ENCODE peak calls at places on chromosomes 5 and 9, in seven cellular contexts. I is HCT116; T is CD8-positive, alpha-beta T cell; V is transverse colon; H is body of pancreas; L is cardiac muscle cell; K is psoas muscle. E is an unnamed sample. For H3K4me1 and H3K36me3, the result is how much of the 10 kb centered on the place peaks cover.

GRCh38 chr5:23084815-23085214 is 231.7 kb upstream of the CDH12 start:
- DNase-seq in I (no peak), T (no peak), V (no peak), H (no peak), L (no peak), K (no peak), E (no peak)

GRCh38 chr5:62306494-62307363 is 723 bp downstream of the KIF2A start:
- DNase-seq in I (no peak), T (peak), V (peak), H (peak), L (peak), K (peak), E (peak)

GRCh38 chr9:128419061-128419925 is 1.4 kb upstream of the CERCAM start:
- DNase-seq in I (no peak), T (no peak), V (no peak), H (no peak), L (peak), K (no peak), E (no peak)

GRCh38 chr9:89748831-89749499 is 144.2 kb downstream of the GADD45G start:
- DNase-seq in I (no peak), T (no peak), V (no peak), H (no peak), L (no peak), K (no peak), E (no peak)

GRCh38 chr9:37390759-37391158 is 31.7 kb upstream of the GRHPR start:
- DNase-seq in I (peak), T (no peak), V (peak), H (peak), L (peak), K (no peak), E (no peak)

GRCh38 chr5:116439891-116440290 is 134.7 kb downstream of the SEMA6A start:
- DNase-seq in I (no peak), T (no peak), V (no peak), H (no peak), L (no peak), K (no peak), E (no peak)

GRCh38 chr5:116216246-116216645 is 131.4 kb downstream of the COMMD10 start:
- DNase-seq in I (no peak), T (no peak), V (no peak), H (no peak), L (no peak), K (no peak), E (no peak)

GRCh38 chr5:137605377-137605776 is 106.3 kb upstream of the SPOCK1 start:
- DNase-seq in I (no peak), T (no peak), V (no peak), H (no peak), L (peak), K (no peak), E (no peak)

GRCh38 chr5:10934789-10935355 is 173.8 kb upstream of the DAP start:
- DNase-seq in I (no peak), T (no peak), V (no peak), H (no peak), L (no peak), K (no peak), E (no peak)

GRCh38 chr5:146890733-146891440 is 12.3 kb upstream of the PPP2R2B start:
- DNase-seq in I (no peak), T (no peak), V (no peak), H (no peak), L (peak), K (no peak), E (no peak)

GRCh38 chr9:16044116-16044881 is 491.5 kb downstream of the CCDC171 start:
- DNase-seq in I (no peak), T (no peak), V (no peak), H (no peak), L (peak), K (no peak), E (no peak)

GRCh38 chr9:33524431-33524947 is 438 bp downstream of the ANKRD18B start:
- DNase-seq in I (no peak), T (no peak), V (no peak), H (no peak), L (no peak), K (no peak), E (no peak)

GRCh38 chr5:54455413-54456157 is at the start of gene HSPB3:
- DNase-seq in I (no peak), T (no peak), V (peak), H (no peak), L (peak), K (peak), E (no peak)

GRCh38 chr9:115400801-115401200 is 282.8 kb upstream of the TNC start:
- DNase-seq in I (no peak), T (no peak), V (no peak), H (no peak), L (no peak), K (peak), E (no peak)

GRCh38 chr5:113514263-113514590 is 733 bp downstream of the YTHDC2 start:
- DNase-seq in I (no peak), T (no peak), V (no peak), H (no peak), L (peak), K (no peak), E (no peak)

GRCh38 chr5:139767960-139768359 is 27.6 kb upstream of the PSD2 start:
- DNase-seq in I (no peak), T (peak), V (no peak), H (no peak), L (no peak), K (no peak), E (peak)

GRCh38 chr9:38079410-38080105 is 10.5 kb upstream of the SHB start:
- DNase-seq in I (no peak), T (no peak), V (peak), H (no peak), L (peak), K (peak), E (peak)

GRCh38 chr5:180784497-180785097 is 18.0 kb downstream of the MGAT1 start:
- DNase-seq in I (peak), T (peak), V (peak), H (peak), L (peak), K (peak), E (peak)

GRCh38 chr5:137273511-137273910 is 225.6 kb downstream of the SPOCK1 start:
- DNase-seq in I (no peak), T (no peak), V (no peak), H (no peak), L (no peak), K (no peak), E (no peak)

GRCh38 chr9:72462340-72462739 is 59.1 kb upstream of the TMC1 start:
- DNase-seq in I (no peak), T (no peak), V (no peak), H (no peak), L (peak), K (no peak), E (no peak)

GRCh38 chr9:35748858-35749514 is at the start of the genes GBA2 and RGP1:
- DNase-seq in I (peak), T (peak), V (peak), H (peak), L (peak), K (peak), E (peak)
- H3K4me1 ChIP-seq in I (under half), T (under half), V (under half), H (under half), L (under half), K (under half), E (under half)

GRCh38 chr5:55672477-55672911 is 39.6 kb downstream of the SLC38A9 start:
- DNase-seq in I (no peak), T (no peak), V (no peak), H (no peak), L (no peak), K (no peak), E (no peak)
- TF ChIP-seq CTCF in I (no peak), T (no peak), V (no peak), H (no peak), L (no peak), K (no peak), E (no peak)

DNA sequence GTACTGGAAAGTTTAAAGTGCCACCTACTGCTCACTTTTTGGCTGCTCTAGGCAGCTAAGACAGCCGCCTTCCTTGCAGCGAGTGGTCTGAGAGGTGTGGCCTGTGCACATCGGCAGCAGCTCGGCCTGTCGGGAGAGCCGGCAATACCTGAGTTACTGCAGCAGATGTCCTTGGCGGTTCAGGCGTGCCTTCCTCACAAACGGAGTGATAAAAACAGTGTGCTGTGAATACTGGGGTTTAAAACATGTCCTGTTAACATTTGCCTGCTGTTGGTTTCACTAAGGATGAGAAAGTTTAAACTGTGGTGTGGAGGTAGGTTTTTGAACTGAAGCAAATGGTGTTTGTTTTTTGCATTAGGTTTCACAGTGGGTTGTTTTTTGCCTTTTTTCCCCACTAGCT is 12.9 kb downstream of the TRAF2 start:
- DNase-seq in I (no peak), T (no peak), V (peak), H (no peak), L (no peak), K (no peak), E (no peak)
- H3K36me3 ChIP-seq in I (under half), T (under half), V (under half), H (under half), L (under half), K (under half), E (under half)

GRCh38 chr9:69181908-69182353 is 7.9 kb downstream of the TJP2 start:
- DNase-seq in I (no peak), T (no peak), V (no peak), H (no peak), L (no peak), K (no peak), E (no peak)

GRCh38 chr9:69186841-69187611 is 12.9 kb downstream of the TJP2 start:
- DNase-seq in I (no peak), T (no peak), V (no peak), H (no peak), L (peak), K (no peak), E (no peak)

GRCh38 chr9:69180670-69181069 is 6.6 kb downstream of the TJP2 start:
- DNase-seq in I (peak), T (peak), V (peak), H (peak), L (peak), K (no peak), E (peak)

GRCh38 chr9:69180200-69180599 is 6.1 kb downstream of the TJP2 start:
- DNase-seq in I (no peak), T (no peak), V (no peak), H (no peak), L (no peak), K (no peak), E (no peak)

GRCh38 chr9:69184266-69184665 is 10.2 kb downstream of the TJP2 start:
- DNase-seq in I (no peak), T (no peak), V (no peak), H (no peak), L (no peak), K (no peak), E (no peak)
- H3K4me1 ChIP-seq in I (under half), T (under half), V (under half), H (under half), L (half or more), K (under half), E (under half)

GRCh38 chr5:74477761-74478160 is 162.8 kb downstream of the ENC1 start:
- DNase-seq in I (no peak), T (no peak), V (no peak), H (no peak), L (no peak), K (no peak), E (no peak)

GRCh38 chr5:74476197-74477081 is 164.1 kb downstream of the ENC1 start:
- DNase-seq in I (no peak), T (no peak), V (no peak), H (no peak), L (no peak), K (no peak), E (no peak)

GRCh38 chr5:74478328-74478727 is 162.2 kb downstream of the ENC1 start:
- DNase-seq in I (no peak), T (no peak), V (no peak), H (no peak), L (no peak), K (no peak), E (no peak)

GRCh38 chr5:74471875-74472274 is 168.7 kb downstream of the ENC1 start:
- DNase-seq in I (no peak), T (no peak), V (no peak), H (no peak), L (no peak), K (no peak), E (no peak)

GRCh38 chr5:74477082-74477453 is 163.5 kb downstream of the ENC1 start:
- DNase-seq in I (no peak), T (no peak), V (no peak), H (no peak), L (no peak), K (no peak), E (no peak)
- TF ChIP-seq CTCF in I (no peak), T (no peak), V (no peak), H (no peak), L (no peak), K (no peak), E (no peak)